ENCODE peak calls at places on chromosomes 4 and X, in four cellular contexts. F is mesothelial cell of epicardium, U is heart left ventricle, T is suprapubic skin. A is an unnamed sample.

GRCh38 chrX:38768079-38768478 is 33.2 kb upstream of the MID1IP1 start:
- DNase-seq in F (no peak), U (no peak), T (no peak), A (no peak)

GRCh38 chrX:39941332-39941920 is 156.3 kb downstream of the BCOR start:
- DNase-seq in F (no peak), U (no peak), T (no peak), A (no peak)

GRCh38 chr4:32022071-32022470 is 1301.9 kb downstream of the PCDH7 start:
- DNase-seq in F (no peak), U (no peak), T (no peak), A (no peak)

GRCh38 chr4:37440519-37440900 is 196.0 kb downstream of the NWD2 start:
- DNase-seq in F (no peak), U (no peak), T (no peak), A (no peak)

GRCh38 chrX:149762696-149763614 is 10.9 kb upstream of the HSFX1 start:
- DNase-seq in F (no peak), U (no peak), T (no peak), A (no peak)

GRCh38 chr4:61401771-61402170 is 201.6 kb downstream of the ADGRL3 start:
- DNase-seq in F (no peak), U (no peak), T (no peak), A (no peak)

GRCh38 chr4:79855081-79855480 is 217.9 kb downstream of the ANTXR2 start:
- DNase-seq in F (no peak), U (no peak), T (no peak), A (no peak)

GRCh38 chr4:142265536-142265935 is 580.6 kb downstream of the INPP4B start:
- DNase-seq in F (no peak), U (peak; percentile 32), T (no peak), A (no peak)

GRCh38 chr4:71229477-71230257 is 109.2 kb upstream of the SLC4A4 start:
- DNase-seq in F (peak; percentile 41), U (peak; percentile 30), T (no peak), A (no peak)

GRCh38 chrX:27254663-27255062 is 208.5 kb downstream of the PPP4R3C start:
- DNase-seq in F (no peak), U (no peak), T (no peak), A (no peak)

GRCh38 chrX:50161143-50161542 is 39.7 kb downstream of the AKAP4 start:
- DNase-seq in F (no peak), U (no peak), T (no peak), A (no peak)

GRCh38 chr4:44256414-44256813 is 192.2 kb downstream of the KCTD8 start:
- DNase-seq in F (no peak), U (no peak), T (no peak), A (no peak)
- TF ChIP-seq CTCF in F (no peak), U (no peak), T (no peak), A (no peak)

GRCh38 chr4:13763707-13764106 is 136.2 kb upstream of the BOD1L1 start:
- DNase-seq in F (no peak), U (no peak), T (no peak), A (no peak)

GRCh38 chr4:13765535-13765934 is 138.0 kb upstream of the BOD1L1 start:
- DNase-seq in F (no peak), U (no peak), T (no peak), A (no peak)

GRCh38 chr4:13762126-13762525 is 134.6 kb upstream of the BOD1L1 start:
- DNase-seq in F (no peak), U (no peak), T (no peak), A (no peak)

GRCh38 chr4:13766722-13767495 is 139.4 kb upstream of the BOD1L1 start:
- DNase-seq in F (no peak), U (peak; percentile 23), T (no peak), A (no peak)
- TF ChIP-seq CTCF in F (no peak), U (no peak), T (no peak), A (no peak)

GRCh38 chr4:158532556-158533231 is 11.0 kb downstream of the RXFP1 start:
- DNase-seq in F (no peak), U (no peak), T (no peak), A (no peak)

GRCh38 chr4:158529505-158529904 is 7.8 kb downstream of the RXFP1 start:
- DNase-seq in F (no peak), U (no peak), T (no peak), A (no peak)

GRCh38 chr4:158534727-158535126 is 13.0 kb downstream of the RXFP1 start:
- DNase-seq in F (no peak), U (no peak), T (no peak), A (no peak)

GRCh38 chr4:158530898-158531297 is 9.2 kb downstream of the RXFP1 start:
- DNase-seq in F (no peak), U (no peak), T (no peak), A (no peak)

GRCh38 chr4:158530391-158530790 is 8.7 kb downstream of the RXFP1 start:
- DNase-seq in F (no peak), U (no peak), T (no peak), A (no peak)
- TF ChIP-seq CTCF in F (no peak), U (no peak), T (no peak), A (no peak)

DNA sequence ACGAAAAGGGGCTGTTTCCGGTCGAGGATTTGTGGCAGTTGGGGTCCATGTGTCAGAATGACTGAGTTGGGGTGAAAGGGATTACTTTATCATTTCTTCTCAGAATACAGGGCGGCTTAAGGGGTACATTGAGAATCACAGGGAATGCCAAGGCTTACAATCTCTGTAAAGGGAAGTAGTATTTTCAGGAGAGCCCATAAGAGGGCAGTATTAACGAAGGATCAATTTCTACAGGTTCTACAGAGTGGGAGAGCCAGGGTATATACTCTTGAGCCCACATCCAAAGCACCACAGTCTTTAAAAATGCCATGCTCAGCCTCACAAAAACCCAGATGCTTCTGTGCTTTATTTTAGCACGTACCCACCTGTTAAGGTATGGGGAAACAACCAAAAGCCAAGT is 67.7 kb upstream of the ZXDA start:
- DNase-seq in F (no peak), U (no peak), T (no peak), A (no peak)
- TF ChIP-seq CTCF in F (no peak), U (no peak), T (no peak), A (no peak)

GRCh38 chr4:17577660-17578481 is 873 bp downstream of the LAP3 start:
- DNase-seq in F (no peak), U (peak; percentile 59), T (peak; percentile 79), A (peak; percentile 23)
- TF ChIP-seq CTCF in F (no peak), U (no peak), T (no peak), A (peak; percentile 36)

GRCh38 chr4:161419822-161420221 is 744.0 kb downstream of the FSTL5 start:
- DNase-seq in F (no peak), U (no peak), T (no peak), A (no peak)
- TF ChIP-seq CTCF in F (no peak), U (no peak), T (no peak), A (peak; percentile 17)

GRCh38 chr4:159366966-159367365 is 264.1 kb downstream of the RAPGEF2 start:
- DNase-seq in F (no peak), U (peak; percentile 32), T (no peak), A (no peak)

GRCh38 chr4:159369256-159369655 is 266.4 kb downstream of the RAPGEF2 start:
- DNase-seq in F (no peak), U (peak; percentile 33), T (no peak), A (no peak)

GRCh38 chr4:159368320-159368719 is 265.4 kb downstream of the RAPGEF2 start:
- DNase-seq in F (no peak), U (no peak), T (no peak), A (no peak)

GRCh38 chr4:159367421-159368105 is 264.7 kb downstream of the RAPGEF2 start:
- DNase-seq in F (no peak), U (no peak), T (no peak), A (no peak)

GRCh38 chr4:159370316-159370715 is 267.4 kb downstream of the RAPGEF2 start:
- DNase-seq in F (no peak), U (no peak), T (no peak), A (no peak)
- TF ChIP-seq CTCF in F (no peak), U (no peak), T (no peak), A (no peak)

A was measured in progenitor cell of endocrine pancreas.